ENCODE peak calls at places on chromosomes 11 and 22, in nine cellular contexts. U is tibial nerve, E is mucosa of descending colon, L is psoas muscle, N is ovary, R is IMR-90, B is fibroblast of pulmonary artery, Z is GM12865, F is left ventricle myocardium inferior. Y is an unnamed sample.

GRCh38 chr22:44165286-44165874 is 15.3 kb upstream of the PARVG start:
- DNase-seq in U (no peak), E (no peak), L (no peak), N (no peak), R (no peak), B (no peak), Z (no peak), F (no peak), Y (no peak)

GRCh38 chr22:48627203-48627602 is 1200.5 kb downstream of the BRD1 start:
- DNase-seq in U (no peak), E (no peak), L (no peak), N (peak), R (no peak), B (no peak), Z (no peak), F (no peak), Y (no peak)

GRCh38 chr11:72511393-72512047 is 77.2 kb upstream of the CLPB start:
- DNase-seq in U (no peak), E (no peak), L (no peak), N (no peak), R (no peak), B (peak), Z (no peak), F (no peak), Y (no peak)

GRCh38 chr11:124012697-124013096 is at the start of gene OR10G4:
- DNase-seq in U (no peak), E (no peak), L (no peak), N (no peak), R (no peak), B (no peak), Z (no peak), F (no peak), Y (no peak)

GRCh38 chr22:36383110-36383581 is 4.6 kb downstream of the MYH9 start:
- DNase-seq in U (no peak), E (no peak), L (no peak), N (no peak), R (peak), B (peak), Z (peak), F (no peak), Y (peak)

GRCh38 chr11:47768090-47768620 is 1.0 kb upstream of the FNBP4 start:
- DNase-seq in U (peak), E (peak), L (peak), N (peak), R (peak), B (peak), Z (peak), F (peak), Y (peak)

GRCh38 chr11:60951611-60951908 is 416 bp downstream of the SLC15A3 start:
- DNase-seq in U (no peak), E (no peak), L (no peak), N (no peak), R (no peak), B (no peak), Z (peak), F (no peak), Y (peak)

GRCh38 chr11:128598755-128599154 is 11.4 kb upstream of the ETS1 start:
- DNase-seq in U (no peak), E (no peak), L (no peak), N (no peak), R (peak), B (no peak), Z (no peak), F (no peak), Y (peak)

GRCh38 chr11:13761712-13762111 is 93.2 kb downstream of the FAR1 start:
- DNase-seq in U (no peak), E (no peak), L (no peak), N (no peak), R (peak), B (peak), Z (no peak), F (no peak), Y (no peak)

GRCh38 chr11:119334173-119334930 is at the start of gene RNF26:
- DNase-seq in U (peak), E (peak), L (peak), N (peak), R (peak), B (peak), Z (peak), F (peak), Y (peak)

GRCh38 chr11:81007046-81007445 is 1566.2 kb upstream of the TENM4 start:
- DNase-seq in U (no peak), E (no peak), L (no peak), N (no peak), R (peak), B (peak), Z (no peak), F (no peak), Y (peak)

GRCh38 chr11:110613526-110613925 is 98.7 kb downstream of the ARHGAP20 start:
- DNase-seq in U (no peak), E (no peak), L (no peak), N (no peak), R (peak), B (peak), Z (no peak), F (no peak), Y (peak)

GRCh38 chr11:67665537-67666302 is 8.7 kb downstream of the ALDH3B2 start:
- DNase-seq in U (no peak), E (no peak), L (no peak), N (no peak), R (no peak), B (no peak), Z (no peak), F (no peak), Y (no peak)

GRCh38 chr11:109247071-109247470 is 174.9 kb upstream of the C11orf87 start:
- DNase-seq in U (no peak), E (no peak), L (no peak), N (no peak), R (peak), B (peak), Z (no peak), F (no peak), Y (no peak)

GRCh38 chr11:8566613-8567210 is 27.3 kb downstream of the STK33 start:
- DNase-seq in U (no peak), E (no peak), L (no peak), N (no peak), R (peak), B (peak), Z (peak), F (no peak), Y (peak)

GRCh38 chr11:130436171-130436570 is 7.8 kb upstream of the ADAMTS8 start:
- DNase-seq in U (no peak), E (no peak), L (no peak), N (no peak), R (no peak), B (no peak), Z (no peak), F (no peak), Y (peak)

GRCh38 chr11:72787262-72788104 is 6.4 kb downstream of the STARD10 start:
- DNase-seq in U (no peak), E (peak), L (no peak), N (no peak), R (no peak), B (no peak), Z (peak), F (no peak), Y (no peak)

GRCh38 chr11:118088531-118088930 is 1.8 kb upstream of the SMIM35 start:
- DNase-seq in U (no peak), E (peak), L (no peak), N (no peak), R (no peak), B (no peak), Z (no peak), F (peak), Y (no peak)

GRCh38 chr11:115741376-115741775 is 237.2 kb upstream of the CADM1 start:
- DNase-seq in U (no peak), E (no peak), L (no peak), N (no peak), R (no peak), B (no peak), Z (no peak), F (no peak), Y (no peak)

GRCh38 chr22:49307071-49307830 is 520.4 kb downstream of the BRD1 start:
- DNase-seq in U (no peak), E (no peak), L (no peak), N (peak), R (no peak), B (no peak), Z (no peak), F (no peak), Y (no peak)

GRCh38 chr11:134558916-134559616 is 147.0 kb upstream of the B3GAT1 start:
- DNase-seq in U (no peak), E (no peak), L (no peak), N (no peak), R (no peak), B (no peak), Z (no peak), F (no peak), Y (no peak)

GRCh38 chr22:45783021-45783420 is 111.4 kb downstream of the ATXN10 start:
- DNase-seq in U (no peak), E (no peak), L (no peak), N (no peak), R (no peak), B (no peak), Z (no peak), F (no peak), Y (no peak)

GRCh38 chr11:26851696-26852095 is 129.8 kb upstream of the SLC5A12 start:
- DNase-seq in U (no peak), E (no peak), L (no peak), N (no peak), R (no peak), B (no peak), Z (no peak), F (no peak), Y (no peak)

GRCh38 chr11:2565447-2566222 is 120.8 kb downstream of the KCNQ1 start:
- DNase-seq in U (peak), E (peak), L (no peak), N (peak), R (no peak), B (no peak), Z (no peak), F (peak), Y (no peak)

GRCh38 chr11:69637956-69638871 is 2.7 kb upstream of the CCND1 start:
- DNase-seq in U (no peak), E (peak), L (no peak), N (no peak), R (peak), B (peak), Z (no peak), F (peak), Y (peak)

GRCh38 chr11:75013051-75013450 is 24.3 kb downstream of the NEU3 start:
- DNase-seq in U (no peak), E (no peak), L (no peak), N (no peak), R (peak), B (no peak), Z (no peak), F (no peak), Y (peak)

GRCh38 chr11:72818971-72819370 is 4.8 kb downstream of the ATG16L2 start:
- DNase-seq in U (no peak), E (no peak), L (no peak), N (no peak), R (peak), B (no peak), Z (no peak), F (no peak), Y (no peak)

GRCh38 chr22:26642465-26643367 is 14.7 kb upstream of the MIAT start:
- DNase-seq in U (no peak), E (peak), L (no peak), N (no peak), R (no peak), B (no peak), Z (peak), F (peak), Y (no peak)

GRCh38 chr22:31631381-31631780 is 30.6 kb downstream of the PISD start:
- DNase-seq in U (no peak), E (peak), L (no peak), N (no peak), R (no peak), B (no peak), Z (no peak), F (no peak), Y (no peak)

GRCh38 chr11:41316726-41317125 is 142.7 kb downstream of the LRRC4C start:
- DNase-seq in U (no peak), E (no peak), L (no peak), N (no peak), R (no peak), B (no peak), Z (no peak), F (no peak), Y (no peak)

DNA sequence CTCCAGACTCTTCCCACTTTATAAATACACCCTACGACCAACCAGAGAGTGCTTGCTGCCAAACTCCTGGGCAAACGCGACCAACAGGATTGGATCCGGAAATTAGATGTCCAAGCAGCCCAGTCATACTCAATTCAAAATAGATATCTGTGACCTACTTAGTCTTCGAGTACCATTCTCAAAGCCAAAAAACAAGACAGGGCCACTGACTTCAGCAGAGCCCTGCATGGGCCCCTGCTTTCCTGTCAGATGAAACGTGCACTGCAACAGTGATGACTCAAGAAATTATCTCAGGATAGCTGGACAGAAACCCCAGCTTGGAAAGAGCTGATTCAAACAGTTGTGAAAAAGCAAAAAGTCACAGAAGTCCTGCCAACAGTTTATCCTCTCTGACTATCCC is 17.6 kb downstream of the SMCO4 start:
- DNase-seq in U (no peak), E (no peak), L (peak), N (no peak), R (peak), B (peak), Z (peak), F (no peak), Y (peak)
- H3K4me3 ChIP-seq in U (no peak), E (no peak), L (no peak), N (no peak), R (no peak), B (no peak), Z (no peak), F (no peak), Y (no peak)

DNA sequence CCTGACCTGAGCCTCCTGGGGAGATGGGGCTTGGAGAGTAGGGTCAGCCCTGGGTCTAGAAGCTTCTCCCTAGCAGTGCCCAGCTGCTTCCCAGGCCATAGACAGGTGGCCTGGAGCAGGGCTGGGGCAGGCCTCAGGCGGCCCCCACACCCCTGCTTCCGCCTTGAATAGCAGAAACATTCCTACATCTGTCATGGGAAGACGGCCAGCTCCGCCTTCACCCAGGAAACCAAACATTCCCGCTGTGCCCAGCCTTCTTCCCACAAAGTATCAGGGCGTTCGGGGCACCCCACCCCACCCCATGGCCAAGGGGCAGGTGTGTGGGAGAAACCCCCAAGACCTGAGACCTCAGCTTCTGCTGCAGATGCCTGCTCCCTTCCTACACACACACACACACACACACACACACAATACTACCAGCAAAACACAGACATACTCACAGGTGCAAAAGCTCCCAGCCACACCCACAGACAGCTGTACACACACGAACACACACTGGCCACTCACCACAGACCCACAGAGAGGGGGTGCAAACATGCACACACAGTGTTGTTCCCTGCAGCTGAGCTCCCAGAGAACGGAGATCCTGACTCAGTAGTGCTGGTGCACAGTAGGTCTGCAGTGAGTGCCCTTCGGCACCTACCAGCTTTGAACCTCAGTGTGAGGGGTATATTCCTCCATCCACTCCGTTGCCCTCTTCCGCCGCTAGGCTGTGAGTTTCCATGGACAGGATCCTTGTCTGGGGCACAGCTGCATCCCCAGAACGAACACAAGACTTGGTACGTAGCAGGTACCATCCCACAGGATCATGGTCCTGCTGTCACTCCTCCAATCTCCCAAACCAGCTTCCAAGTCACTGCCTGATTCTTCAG is 37.4 kb downstream of the PDGFB start:
- DNase-seq in U (no peak), E (no peak), L (no peak), N (no peak), R (peak), B (peak), Z (no peak), F (no peak), Y (peak)
- TF ChIP-seq CTCF in U (no peak), E (no peak), L (no peak), N (no peak), R (no peak), B (no peak), Z (no peak), F (no peak), Y (no peak)

GRCh38 chr22:39306456-39307361 is 12.7 kb downstream of the RPL3 start:
- DNase-seq in U (no peak), E (no peak), L (no peak), N (no peak), R (no peak), B (no peak), Z (peak), F (no peak), Y (no peak)

GRCh38 chr22:39309364-39309861 is 10.0 kb downstream of the RPL3 start:
- DNase-seq in U (no peak), E (no peak), L (no peak), N (no peak), R (no peak), B (no peak), Z (no peak), F (no peak), Y (no peak)

GRCh38 chr22:39311592-39312400 is 7.6 kb downstream of the RPL3 start:
- DNase-seq in U (no peak), E (peak), L (no peak), N (no peak), R (no peak), B (no peak), Z (peak), F (no peak), Y (no peak)

GRCh38 chr22:39309881-39310714 is 9.3 kb downstream of the RPL3 start:
- DNase-seq in U (no peak), E (no peak), L (no peak), N (no peak), R (peak), B (peak), Z (peak), F (no peak), Y (peak)

GRCh38 chr22:39308614-39309363 is 10.6 kb downstream of the RPL3 start:
- DNase-seq in U (peak), E (peak), L (peak), N (peak), R (peak), B (peak), Z (no peak), F (no peak), Y (peak)
- H3K4me3 ChIP-seq in U (peak), E (no peak), L (peak), N (peak), R (no peak), B (peak), Z (no peak), F (peak), Y (peak)

GRCh38 chr11:58742981-58743880 is 11.5 kb upstream of the GLYAT start:
- DNase-seq in U (no peak), E (no peak), L (no peak), N (no peak), R (no peak), B (no peak), Z (peak), F (no peak), Y (no peak)
- TF ChIP-seq CTCF in U (no peak), E (no peak), L (no peak), N (no peak), R (no peak), B (no peak), Z (peak), F (no peak), Y (no peak)

GRCh38 chr11:45383229-45383628 is 97.1 kb upstream of the SYT13 start:
- DNase-seq in U (no peak), E (no peak), L (no peak), N (no peak), R (no peak), B (peak), Z (peak), F (no peak), Y (peak)

GRCh38 chr11:45384711-45385241 is 98.6 kb upstream of the SYT13 start:
- DNase-seq in U (no peak), E (no peak), L (no peak), N (no peak), R (no peak), B (no peak), Z (no peak), F (no peak), Y (no peak)

GRCh38 chr11:45385423-45385822 is 99.3 kb upstream of the SYT13 start:
- DNase-seq in U (no peak), E (no peak), L (no peak), N (no peak), R (no peak), B (no peak), Z (no peak), F (no peak), Y (no peak)

GRCh38 chr11:45382133-45382878 is 96.2 kb upstream of the SYT13 start:
- DNase-seq in U (no peak), E (no peak), L (no peak), N (no peak), R (no peak), B (no peak), Z (no peak), F (no peak), Y (no peak)

DNA sequence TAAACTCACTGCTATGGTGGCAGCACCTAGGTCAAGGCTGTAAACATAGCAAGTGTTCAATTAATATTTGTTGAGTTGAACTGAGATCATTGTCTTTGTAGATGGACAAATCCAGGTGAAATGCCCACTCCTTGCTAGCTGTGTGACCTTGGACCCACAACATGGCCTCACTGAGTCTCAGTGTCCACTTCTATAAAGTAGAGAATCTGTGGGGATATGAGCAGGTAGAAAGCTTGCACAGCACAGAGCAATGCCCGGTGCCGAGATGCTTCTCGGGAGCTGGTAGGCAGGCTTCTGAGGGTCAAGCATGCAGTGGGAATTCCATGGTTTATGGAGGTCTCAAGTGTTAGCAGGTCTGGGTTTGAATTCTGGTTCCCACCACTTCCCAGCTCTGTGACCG is 97.9 kb upstream of the SYT13 start:
- DNase-seq in U (no peak), E (no peak), L (no peak), N (no peak), R (no peak), B (no peak), Z (no peak), F (no peak), Y (no peak)
- H3K4me3 ChIP-seq in U (no peak), E (no peak), L (no peak), N (no peak), R (no peak), B (no peak), Z (no peak), F (no peak), Y (no peak)

GRCh38 chr11:21811572-21811971 is 381.3 kb upstream of the ANO5 start:
- DNase-seq in U (no peak), E (no peak), L (no peak), N (no peak), R (no peak), B (peak), Z (no peak), F (no peak), Y (no peak)
- TF ChIP-seq CTCF in U (no peak), E (no peak), L (no peak), N (no peak), R (no peak), B (no peak), Z (no peak), F (peak), Y (no peak)